ENCODE peak calls at places on chromosomes 13 and 19, in four cellular contexts. N is GM12878, B is IMR-90, R is K562. J is an unnamed sample.

GRCh38 chr19:14139944-14140343 is 3.6 kb upstream of the ASF1B start:
- DNase-seq in N (no peak), B (no peak), R (no peak), J (no peak)

GRCh38 chr19:48629599-48630288 is 7.4 kb downstream of the DBP start:
- DNase-seq in N (no peak), B (no peak), R (peak; percentile 54), J (peak; percentile 82)

GRCh38 chr13:74464656-74465055 is 330.5 kb upstream of the KLF12 start:
- DNase-seq in N (no peak), B (no peak), R (no peak), J (no peak)

GRCh38 chr19:1884719-1885334 is 469 bp downstream of the ABHD17A start:
- DNase-seq in N (no peak), B (no peak), R (no peak), J (no peak)

GRCh38 chr19:30908262-30908771 is 440.9 kb downstream of the TSHZ3 start:
- DNase-seq in N (no peak), B (no peak), R (no peak), J (no peak)

GRCh38 chr13:50914848-50915247 is 5.3 kb downstream of the RNASEH2B start:
- DNase-seq in N (no peak), B (peak; percentile 52), R (no peak), J (no peak)

GRCh38 chr19:4042064-4042730 is 24.5 kb downstream of the ZBTB7A start:
- DNase-seq in N (no peak), B (no peak), R (no peak), J (no peak)

GRCh38 chr13:30690282-30691188 is 44.8 kb upstream of the ALOX5AP start:
- DNase-seq in N (no peak), B (peak; percentile 99), R (no peak), J (no peak)

GRCh38 chr19:336067-336614 is 8.5 kb downstream of the MIER2 start:
- DNase-seq in N (no peak), B (no peak), R (peak; percentile 19), J (no peak)

GRCh38 chr13:77918391-77919261 is at the start of gene EDNRB:
- DNase-seq in N (no peak), B (peak; percentile 17), R (no peak), J (peak; percentile 66)

GRCh38 chr13:92175330-92175729 is 776.9 kb downstream of the GPC5 start:
- DNase-seq in N (no peak), B (peak; percentile 62), R (peak; percentile 3), J (no peak)
- TF ChIP-seq FOS in N (no peak), B (no peak), R (no peak), J (no peak)

GRCh38 chr13:64704121-64704520 is 2526.0 kb downstream of the PCDH9 start:
- DNase-seq in N (no peak), B (no peak), R (no peak), J (no peak)
- H2AFZ ChIP-seq in N (no peak overlapping the region), B (peak overlapping the region; percentile 32), R (no peak overlapping the region), J (no peak overlapping the region)

GRCh38 chr19:15178629-15179308 is 22.0 kb downstream of the NOTCH3 start:
- DNase-seq in N (no peak), B (no peak), R (no peak), J (no peak)

GRCh38 chr19:15173746-15174404 is 26.9 kb downstream of the NOTCH3 start:
- DNase-seq in N (no peak), B (no peak), R (no peak), J (no peak)

GRCh38 chr19:15180451-15181390 is 20.1 kb downstream of the NOTCH3 start:
- DNase-seq in N (no peak), B (no peak), R (peak; percentile 88), J (no peak)

GRCh38 chr19:15175609-15176008 is 25.2 kb downstream of the NOTCH3 start:
- DNase-seq in N (no peak), B (no peak), R (no peak), J (no peak)

DNA sequence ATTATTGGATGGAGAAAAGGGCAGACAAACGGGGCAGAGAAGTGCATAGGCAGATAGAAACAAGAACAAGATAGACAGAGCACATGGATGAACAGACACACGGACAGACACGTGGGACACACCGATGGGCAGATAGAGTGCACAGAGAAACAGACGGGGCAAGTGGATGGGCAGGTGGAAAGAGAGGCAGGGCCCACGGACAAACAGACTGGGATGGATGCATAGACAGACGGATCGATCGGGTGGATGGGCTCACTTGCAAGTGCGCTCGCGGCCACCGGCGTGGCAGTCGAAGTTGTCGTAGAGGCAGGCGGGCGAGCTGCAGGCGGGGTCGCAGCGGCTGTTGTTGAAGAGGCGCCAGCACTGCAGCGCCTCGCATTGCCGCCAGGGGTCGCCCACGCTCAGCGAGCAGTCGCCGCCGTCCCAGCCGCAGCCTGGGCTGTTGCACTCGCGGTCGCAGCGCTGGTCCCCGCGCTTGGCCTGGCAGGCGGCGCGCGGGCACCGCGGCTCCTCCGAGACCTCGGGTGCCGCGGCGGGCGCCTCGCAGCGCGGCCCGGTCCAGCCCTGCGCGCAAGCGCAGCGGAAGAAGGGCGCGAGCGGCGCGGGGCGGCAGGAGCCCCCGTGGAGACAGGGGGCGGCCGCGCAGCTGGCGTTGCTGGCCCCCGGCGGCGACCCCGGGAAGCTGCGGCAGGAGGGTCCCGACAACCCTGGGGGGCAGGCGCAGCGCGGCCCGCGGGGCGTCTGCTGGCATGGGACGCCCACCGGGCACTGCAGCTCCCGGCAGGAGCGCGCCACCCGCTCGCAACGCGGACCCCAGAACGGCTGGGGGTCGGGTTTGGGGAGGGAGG is 23.3 kb downstream of the NOTCH3 start:
- DNase-seq in N (peak; percentile 4), B (peak; percentile 64), R (peak; percentile 80), J (peak; percentile 78)
- H3K4me3 ChIP-seq in N (no peak overlapping the region), B (no peak overlapping the region), R (peak overlapping the region; percentile 4), J (no peak overlapping the region)

GRCh38 chr19:47240996-47241918 is 10.3 kb upstream of the BBC3 start:
- DNase-seq in N (no peak), B (peak; percentile 79), R (peak; percentile 91), J (peak; percentile 72)
- TF ChIP-seq FOS in N (no peak), B (no peak), R (no peak), J (no peak)

GRCh38 chr19:51009061-51009891 is 7.9 kb upstream of the KLK8 start:
- DNase-seq in N (no peak), B (no peak), R (no peak), J (no peak)
- H2AFZ ChIP-seq in N (no peak overlapping the region), B (no peak overlapping the region), R (no peak overlapping the region), J (no peak overlapping the region)

DNA sequence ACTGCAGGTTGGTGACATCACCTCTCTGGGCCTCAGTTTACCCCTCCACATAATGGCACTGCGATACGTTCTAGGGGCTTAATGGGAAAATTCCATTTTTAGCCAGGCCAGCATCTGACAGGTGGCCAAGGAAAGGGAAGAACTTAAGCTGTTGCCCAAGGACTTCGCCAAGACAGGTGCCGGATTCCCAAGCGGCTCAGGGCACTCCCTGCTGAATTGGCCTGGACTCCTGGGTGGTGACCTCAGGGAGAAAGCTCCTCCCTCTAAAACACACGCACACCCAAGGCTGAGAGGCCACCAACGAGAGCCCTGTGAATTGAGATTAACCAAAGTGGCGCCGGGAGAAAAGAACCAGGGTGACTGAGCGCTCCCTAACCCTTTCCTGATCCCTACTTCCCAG is 13.3 kb downstream of the MAST3 start:
- DNase-seq in N (no peak), B (no peak), R (no peak), J (no peak)
- H3K4me3 ChIP-seq in N (peak overlapping the region; percentile 83), B (peak overlapping the region; percentile 94), R (peak overlapping the region; percentile 63), J (no peak overlapping the region)

DNA sequence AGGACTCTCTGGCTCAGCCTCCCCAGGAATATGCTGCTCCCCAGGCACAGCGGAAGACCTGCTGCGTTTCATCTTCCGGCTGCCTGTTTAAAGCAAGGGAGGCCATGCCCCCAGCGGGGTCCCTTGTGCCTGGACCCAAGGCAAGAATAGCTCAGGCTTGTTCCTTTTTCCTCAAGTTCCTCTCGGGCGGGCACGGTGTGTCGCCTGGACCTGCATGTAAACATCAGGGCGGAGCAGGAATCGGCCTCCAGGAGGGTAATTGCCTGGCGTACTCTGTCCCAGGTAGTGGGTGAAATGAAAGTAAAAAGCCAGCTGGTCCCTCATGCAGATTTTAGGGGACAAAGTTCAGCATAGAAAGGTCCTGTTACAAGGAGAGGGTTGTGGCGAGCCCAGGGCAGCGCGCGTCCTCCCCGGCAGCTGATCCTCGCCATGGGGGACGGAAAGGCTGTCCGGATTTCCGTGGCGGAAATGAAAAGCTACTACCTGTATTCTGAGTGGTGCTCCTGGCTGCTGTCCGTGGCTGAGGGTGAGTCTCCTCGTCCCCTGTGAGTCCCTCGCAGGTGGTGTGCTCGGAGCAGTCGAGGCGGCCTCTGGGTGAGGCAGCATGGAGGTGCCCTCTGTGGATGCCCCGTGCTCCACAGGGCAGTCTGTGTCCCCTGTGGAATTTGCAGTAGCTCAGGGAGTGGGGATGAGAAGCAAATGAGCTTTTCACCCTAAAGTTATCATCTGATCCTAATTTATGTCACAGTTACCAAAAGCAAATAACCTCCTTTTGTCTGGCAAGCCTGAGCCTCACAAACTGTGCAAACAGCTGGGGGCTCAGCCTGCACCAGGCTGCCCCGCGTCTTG is 16.2 kb downstream of the MCF2L start:
- DNase-seq in N (no peak), B (no peak), R (no peak), J (no peak)
- TF ChIP-seq FOS in N (no peak), B (no peak), R (no peak), J (no peak)

J was measured in endothelial cell of umbilical vein.